ENCODE peak calls at places on chromosomes 5 and 9, in ten cellular contexts. One of them, this sample, is unnamed.

GRCh38 chr5:37043693-37044092 is 167.1 kb downstream of the NIPBL start:
- DNase-seq in IMR-90: no peak
- DNase-seq in fibroblast of pulmonary artery: peak
- DNase-seq in endothelial cell: no peak
- DNase-seq in right lobe of liver: no peak
- DNase-seq in fibroblast of lung: no peak
- DNase-seq in psoas muscle: no peak
- DNase-seq in ascending aorta: no peak
- DNase-seq in PC-9: no peak
- DNase-seq in lung: no peak
- DNase-seq in this sample: no peak

GRCh38 chr9:136327313-136327971 is at the start of gene GPSM1:
- DNase-seq in fibroblast of pulmonary artery: peak
- DNase-seq in psoas muscle: no peak
- DNase-seq in IMR-90: peak
- DNase-seq in fibroblast of lung: peak
- DNase-seq in ascending aorta: no peak
- DNase-seq in endothelial cell: peak
- DNase-seq in right lobe of liver: no peak
- DNase-seq in PC-9: peak
- DNase-seq in lung: no peak
- DNase-seq in this sample: peak

GRCh38 chr5:11557063-11557462 is 347.2 kb downstream of the CTNND2 start:
- DNase-seq in fibroblast of pulmonary artery: no peak
- DNase-seq in psoas muscle: no peak
- DNase-seq in right lobe of liver: no peak
- DNase-seq in endothelial cell: no peak
- DNase-seq in ascending aorta: no peak
- DNase-seq in fibroblast of lung: no peak
- DNase-seq in IMR-90: no peak
- DNase-seq in PC-9: no peak
- DNase-seq in lung: no peak
- DNase-seq in this sample: no peak

GRCh38 chr9:128084746-128085145 is 16.7 kb downstream of the SLC25A25 start:
- DNase-seq in endothelial cell: no peak
- DNase-seq in psoas muscle: no peak
- DNase-seq in lung: no peak
- DNase-seq in IMR-90: peak
- DNase-seq in right lobe of liver: no peak
- DNase-seq in fibroblast of lung: peak
- DNase-seq in PC-9: no peak
- DNase-seq in fibroblast of pulmonary artery: no peak
- DNase-seq in ascending aorta: no peak
- DNase-seq in this sample: no peak

GRCh38 chr5:4017076-4017803 is 421.6 kb downstream of the IRX1 start:
- DNase-seq in fibroblast of pulmonary artery: no peak
- DNase-seq in right lobe of liver: no peak
- DNase-seq in fibroblast of lung: no peak
- DNase-seq in IMR-90: no peak
- DNase-seq in ascending aorta: no peak
- DNase-seq in psoas muscle: no peak
- DNase-seq in endothelial cell: no peak
- DNase-seq in lung: no peak
- DNase-seq in PC-9: no peak
- DNase-seq in this sample: no peak

GRCh38 chr5:131521252-131521651 is 113.8 kb downstream of the RAPGEF6 start:
- DNase-seq in right lobe of liver: no peak
- DNase-seq in IMR-90: peak
- DNase-seq in psoas muscle: no peak
- DNase-seq in fibroblast of pulmonary artery: no peak
- DNase-seq in fibroblast of lung: no peak
- DNase-seq in PC-9: peak
- DNase-seq in lung: no peak
- DNase-seq in endothelial cell: no peak
- DNase-seq in ascending aorta: no peak
- DNase-seq in this sample: no peak

GRCh38 chr5:9197881-9198260 is 348.0 kb downstream of the SEMA5A start:
- DNase-seq in PC-9: no peak
- DNase-seq in fibroblast of lung: peak
- DNase-seq in lung: no peak
- DNase-seq in fibroblast of pulmonary artery: peak
- DNase-seq in psoas muscle: no peak
- DNase-seq in right lobe of liver: no peak
- DNase-seq in endothelial cell: no peak
- DNase-seq in ascending aorta: no peak
- DNase-seq in IMR-90: peak
- DNase-seq in this sample: no peak

GRCh38 chr5:119478781-119479180 is 26.5 kb downstream of the HSD17B4 start:
- DNase-seq in fibroblast of pulmonary artery: no peak
- DNase-seq in psoas muscle: no peak
- DNase-seq in lung: no peak
- DNase-seq in PC-9: no peak
- DNase-seq in IMR-90: peak
- DNase-seq in endothelial cell: no peak
- DNase-seq in ascending aorta: no peak
- DNase-seq in fibroblast of lung: no peak
- DNase-seq in right lobe of liver: no peak
- DNase-seq in this sample: no peak

GRCh38 chr5:108437425-108437824 is 55.5 kb upstream of the FBXL17 start:
- DNase-seq in fibroblast of lung: no peak
- DNase-seq in IMR-90: no peak
- DNase-seq in endothelial cell: no peak
- DNase-seq in ascending aorta: no peak
- DNase-seq in psoas muscle: no peak
- DNase-seq in fibroblast of pulmonary artery: no peak
- DNase-seq in lung: no peak
- DNase-seq in PC-9: no peak
- DNase-seq in right lobe of liver: no peak
- DNase-seq in this sample: no peak

GRCh38 chr9:135676891-135677290 is 13.8 kb downstream of the LCN9 start:
- DNase-seq in endothelial cell: no peak
- DNase-seq in PC-9: no peak
- DNase-seq in ascending aorta: no peak
- DNase-seq in lung: no peak
- DNase-seq in right lobe of liver: no peak
- DNase-seq in psoas muscle: no peak
- DNase-seq in fibroblast of lung: no peak
- DNase-seq in fibroblast of pulmonary artery: no peak
- DNase-seq in IMR-90: no peak
- DNase-seq in this sample: no peak

GRCh38 chr9:92324889-92325268 is 271 bp downstream of the NOL8 start:
- DNase-seq in PC-9: no peak
- DNase-seq in fibroblast of lung: no peak
- DNase-seq in ascending aorta: no peak
- DNase-seq in lung: no peak
- DNase-seq in endothelial cell: peak
- DNase-seq in fibroblast of pulmonary artery: no peak
- DNase-seq in IMR-90: no peak
- DNase-seq in right lobe of liver: peak
- DNase-seq in psoas muscle: no peak
- DNase-seq in this sample: no peak

DNA sequence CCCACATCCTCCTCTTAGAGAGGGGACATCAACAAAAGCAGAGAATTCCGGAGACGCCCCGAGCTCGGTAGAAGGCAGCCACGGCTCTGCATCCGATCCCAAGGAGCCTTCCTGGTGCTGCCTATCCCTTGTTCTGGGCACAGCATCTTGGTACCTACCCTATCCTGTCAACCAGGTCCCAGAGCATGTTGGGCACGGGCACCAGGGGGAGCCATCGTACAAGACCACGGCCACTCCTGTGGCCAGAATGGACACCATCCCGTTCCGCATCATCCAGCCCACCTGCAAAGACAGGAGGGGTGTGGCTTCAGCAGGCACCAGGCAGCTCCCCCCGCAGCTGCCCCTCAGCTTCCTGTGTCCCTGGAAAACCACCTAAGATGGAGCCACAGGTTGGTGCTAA is 62.7 kb upstream of the ZNF354A start:
- DNase-seq in fibroblast of pulmonary artery: no peak
- DNase-seq in psoas muscle: no peak
- DNase-seq in endothelial cell: peak
- DNase-seq in lung: no peak
- DNase-seq in ascending aorta: no peak
- DNase-seq in right lobe of liver: no peak
- DNase-seq in PC-9: peak
- DNase-seq in IMR-90: no peak
- DNase-seq in fibroblast of lung: no peak
- DNase-seq in this sample: no peak
- TF ChIP-seq CTCF in fibroblast of pulmonary artery: no peak
- TF ChIP-seq CTCF in psoas muscle: peak
- TF ChIP-seq CTCF in endothelial cell: no peak
- TF ChIP-seq CTCF in lung: no peak
- TF ChIP-seq CTCF in ascending aorta: no peak
- TF ChIP-seq CTCF in right lobe of liver: peak
- TF ChIP-seq CTCF in PC-9: peak
- TF ChIP-seq CTCF in IMR-90: no peak
- TF ChIP-seq CTCF in fibroblast of lung: no peak
- TF ChIP-seq CTCF in this sample: no peak

GRCh38 chr9:71519098-71519497 is 249.2 kb downstream of the CEMIP2 start:
- DNase-seq in endothelial cell: no peak
- DNase-seq in IMR-90: no peak
- DNase-seq in lung: no peak
- DNase-seq in right lobe of liver: no peak
- DNase-seq in PC-9: no peak
- DNase-seq in fibroblast of lung: no peak
- DNase-seq in psoas muscle: no peak
- DNase-seq in ascending aorta: no peak
- DNase-seq in fibroblast of pulmonary artery: no peak
- DNase-seq in this sample: no peak

GRCh38 chr9:71521132-71521531 is 247.2 kb downstream of the CEMIP2 start:
- DNase-seq in ascending aorta: no peak
- DNase-seq in lung: no peak
- DNase-seq in IMR-90: no peak
- DNase-seq in PC-9: no peak
- DNase-seq in fibroblast of pulmonary artery: no peak
- DNase-seq in fibroblast of lung: no peak
- DNase-seq in psoas muscle: no peak
- DNase-seq in endothelial cell: no peak
- DNase-seq in right lobe of liver: no peak
- DNase-seq in this sample: no peak

GRCh38 chr9:71524446-71524845 is 243.9 kb downstream of the CEMIP2 start:
- DNase-seq in ascending aorta: no peak
- DNase-seq in psoas muscle: no peak
- DNase-seq in fibroblast of pulmonary artery: no peak
- DNase-seq in PC-9: no peak
- DNase-seq in lung: no peak
- DNase-seq in right lobe of liver: no peak
- DNase-seq in IMR-90: no peak
- DNase-seq in fibroblast of lung: no peak
- DNase-seq in endothelial cell: no peak
- DNase-seq in this sample: no peak

DNA sequence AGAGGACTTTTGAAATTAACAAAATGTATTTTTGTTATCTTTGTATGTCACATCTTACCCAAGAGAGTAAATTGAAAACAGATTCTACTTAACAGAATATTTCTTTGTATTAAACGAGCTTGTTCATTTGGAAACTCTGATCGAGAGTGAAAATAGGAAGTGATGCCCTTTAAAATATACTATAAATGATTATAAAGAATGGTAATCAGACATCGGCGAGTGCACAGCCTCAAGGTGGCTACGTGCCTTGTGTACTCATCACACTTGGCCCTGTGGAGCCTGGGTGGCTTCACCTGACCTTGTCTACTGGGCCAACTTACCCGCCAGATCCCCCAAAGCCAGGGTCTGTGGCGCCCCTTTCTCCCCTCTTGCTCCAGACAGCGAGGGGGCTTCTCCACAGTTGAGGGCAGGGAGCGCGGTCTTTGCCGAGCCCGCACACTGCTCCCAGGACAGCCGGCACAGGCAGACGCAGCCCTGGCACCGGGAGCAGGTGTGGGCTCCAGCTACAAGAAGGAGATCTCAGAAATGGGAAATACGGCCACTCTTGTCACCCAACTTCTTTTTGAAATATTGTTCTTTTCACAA is 243.2 kb downstream of the CEMIP2 start:
- DNase-seq in fibroblast of pulmonary artery: no peak
- DNase-seq in right lobe of liver: peak
- DNase-seq in psoas muscle: no peak
- DNase-seq in endothelial cell: no peak
- DNase-seq in IMR-90: no peak
- DNase-seq in lung: no peak
- DNase-seq in PC-9: no peak
- DNase-seq in fibroblast of lung: no peak
- DNase-seq in ascending aorta: no peak
- DNase-seq in this sample: no peak
- TF ChIP-seq CTCF in fibroblast of pulmonary artery: no peak
- TF ChIP-seq CTCF in right lobe of liver: no peak
- TF ChIP-seq CTCF in psoas muscle: no peak
- TF ChIP-seq CTCF in endothelial cell: no peak
- TF ChIP-seq CTCF in IMR-90: no peak
- TF ChIP-seq CTCF in lung: no peak
- TF ChIP-seq CTCF in PC-9: no peak
- TF ChIP-seq CTCF in fibroblast of lung: no peak
- TF ChIP-seq CTCF in ascending aorta: no peak
- TF ChIP-seq CTCF in this sample: no peak

DNA sequence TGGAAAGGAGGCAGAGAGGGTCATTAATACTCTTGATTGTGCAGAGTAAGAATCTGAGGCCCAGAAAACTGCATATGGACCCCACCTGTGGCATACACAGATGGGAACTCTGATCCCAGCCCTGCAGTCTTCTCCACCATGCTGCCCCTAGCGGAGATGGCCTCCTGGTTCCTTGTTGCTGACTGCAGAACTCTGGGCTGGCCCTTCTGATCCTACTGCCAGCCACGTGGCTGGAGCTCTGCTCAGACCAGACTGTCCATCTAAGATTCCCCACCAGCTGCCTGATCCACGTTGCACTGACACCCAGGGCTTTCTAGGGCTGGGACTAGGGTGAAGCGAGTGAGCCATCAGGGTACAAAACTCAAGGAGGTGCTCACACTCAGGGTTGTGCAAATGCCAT is 245.7 kb upstream of the NR4A3 start:
- DNase-seq in fibroblast of pulmonary artery: no peak
- DNase-seq in fibroblast of lung: no peak
- DNase-seq in ascending aorta: no peak
- DNase-seq in right lobe of liver: no peak
- DNase-seq in IMR-90: no peak
- DNase-seq in endothelial cell: no peak
- DNase-seq in lung: no peak
- DNase-seq in psoas muscle: no peak
- DNase-seq in PC-9: peak
- DNase-seq in this sample: no peak
- TF ChIP-seq CTCF in fibroblast of pulmonary artery: no peak
- TF ChIP-seq CTCF in fibroblast of lung: no peak
- TF ChIP-seq CTCF in ascending aorta: no peak
- TF ChIP-seq CTCF in right lobe of liver: no peak
- TF ChIP-seq CTCF in IMR-90: no peak
- TF ChIP-seq CTCF in endothelial cell: no peak
- TF ChIP-seq CTCF in lung: no peak
- TF ChIP-seq CTCF in psoas muscle: no peak
- TF ChIP-seq CTCF in PC-9: no peak
- TF ChIP-seq CTCF in this sample: no peak

DNA sequence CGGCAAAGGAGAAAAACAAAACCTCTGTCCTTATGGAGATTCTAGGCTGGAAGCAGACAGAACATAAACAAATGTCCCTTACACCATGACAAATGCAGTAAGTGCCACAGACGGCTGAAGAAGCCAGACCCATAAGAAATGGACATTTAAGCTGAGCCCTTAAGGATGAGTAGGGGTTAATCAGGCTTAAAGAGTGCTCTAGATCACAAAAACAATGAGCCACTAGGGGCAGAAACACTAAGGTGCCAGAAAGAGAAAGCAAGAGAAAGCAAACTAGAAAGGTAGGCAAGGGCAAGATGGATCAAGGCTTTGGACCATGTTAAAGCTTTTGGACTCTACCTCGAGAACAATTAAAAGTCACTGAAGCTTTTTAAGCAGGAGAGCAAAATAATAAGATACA is 326.9 kb upstream of the WWC1 start:
- DNase-seq in PC-9: no peak
- DNase-seq in endothelial cell: no peak
- DNase-seq in right lobe of liver: no peak
- DNase-seq in ascending aorta: no peak
- DNase-seq in fibroblast of lung: no peak
- DNase-seq in IMR-90: no peak
- DNase-seq in lung: no peak
- DNase-seq in fibroblast of pulmonary artery: no peak
- DNase-seq in psoas muscle: no peak
- DNase-seq in this sample: no peak
- TF ChIP-seq CTCF in PC-9: peak
- TF ChIP-seq CTCF in endothelial cell: no peak
- TF ChIP-seq CTCF in right lobe of liver: no peak
- TF ChIP-seq CTCF in ascending aorta: no peak
- TF ChIP-seq CTCF in fibroblast of lung: peak
- TF ChIP-seq CTCF in IMR-90: peak
- TF ChIP-seq CTCF in lung: no peak
- TF ChIP-seq CTCF in fibroblast of pulmonary artery: peak
- TF ChIP-seq CTCF in psoas muscle: no peak
- TF ChIP-seq CTCF in this sample: no peak

This sample was measured in mesothelial cell of epicardium.